ENCODE peak calls at places on chromosomes 1 and 21, in four cellular contexts. C is neuronal stem cell, J is mesenchymal stem cell, E is H9. S is an unnamed sample.

GRCh38 chr1:158121604-158122254 is 59.0 kb upstream of the CD1D start:
- DNase-seq in C (peak; percentile 53), J (peak; percentile 33), E (peak; percentile 79), S (peak; percentile 85)

GRCh38 chr1:217393901-217394300 is 237.0 kb downstream of the GPATCH2 start:
- DNase-seq in C (peak; percentile 18), J (no peak), E (no peak), S (peak; percentile 49)

GRCh38 chr1:41618066-41618825 is 133.8 kb upstream of the EDN2 start:
- DNase-seq in C (no peak), J (no peak), E (no peak), S (no peak)

GRCh38 chr1:223022641-223023473 is 120.2 kb downstream of the TLR5 start:
- DNase-seq in C (peak; percentile 46), J (no peak), E (peak; percentile 75), S (peak; percentile 99)

GRCh38 chr1:66984491-66984890 is 59.7 kb downstream of the MIER1 start:
- DNase-seq in C (no peak), J (no peak), E (no peak), S (no peak)

GRCh38 chr1:178310685-178311105 is 186.1 kb downstream of the CLEC20A start:
- DNase-seq in C (peak; percentile 65), J (peak; percentile 89), E (no peak), S (peak; percentile 93)

GRCh38 chr1:201538618-201539551 is at the start of gene NAV1:
- DNase-seq in C (peak; percentile 70), J (peak; percentile 89), E (peak; percentile 74), S (peak; percentile 85)

GRCh38 chr1:245648749-245649517 is 494.1 kb downstream of the KIF26B start:
- DNase-seq in C (no peak), J (no peak), E (peak; percentile 50), S (peak; percentile 70)

GRCh38 chr1:232110281-232111090 is 483.9 kb downstream of the DISC1 start:
- DNase-seq in C (peak; percentile 49), J (peak; percentile 40), E (peak; percentile 80), S (peak; percentile 96)

GRCh38 chr1:60223370-60223652 is 149.7 kb upstream of the C1orf87 start:
- DNase-seq in C (no peak), J (no peak), E (no peak), S (no peak)

GRCh38 chr1:57421366-57421765 is 2.5 kb downstream of the DAB1 start:
- DNase-seq in C (no peak), J (no peak), E (no peak), S (peak; percentile 67)

GRCh38 chr1:1894354-1895049 is 3.6 kb upstream of the GNB1 start:
- DNase-seq in C (no peak), J (no peak), E (no peak), S (no peak)

GRCh38 chr1:42379794-42380616 is 587 bp upstream of the RIMKLA start:
- DNase-seq in C (peak; percentile 35), J (peak; percentile 43), E (peak; percentile 59), S (peak; percentile 74)

GRCh38 chr1:27070390-27071048 is 57.9 kb upstream of the TENT5B start:
- DNase-seq in C (no peak), J (no peak), E (peak; percentile 75), S (peak; percentile 57)

GRCh38 chr21:28421716-28422480 is 570.8 kb downstream of the LTN1 start:
- DNase-seq in C (no peak), J (no peak), E (no peak), S (no peak)

GRCh38 chr21:44423941-44424607 is 31.2 kb upstream of the LRRC3 start:
- DNase-seq in C (no peak), J (no peak), E (peak; percentile 29), S (no peak)

GRCh38 chr1:17292299-17293198 is 15.4 kb upstream of the PADI4 start:
- DNase-seq in C (no peak), J (no peak), E (no peak), S (no peak)

GRCh38 chr1:190452272-190452848 is 25.3 kb downstream of the BRINP3 start:
- DNase-seq in C (no peak), J (no peak), E (no peak), S (no peak)

GRCh38 chr1:200673952-200674823 is 4.5 kb upstream of the DDX59 start:
- DNase-seq in C (no peak), J (peak; percentile 16), E (no peak), S (no peak)

GRCh38 chr1:23930861-23931471 is 17.8 kb upstream of the CNR2 start:
- DNase-seq in C (no peak), J (peak; percentile 45), E (no peak), S (no peak)

GRCh38 chr1:2229921-2230700 is 2.0 kb downstream of the SKI start:
- DNase-seq in C (no peak), J (peak; percentile 53), E (no peak), S (no peak)

GRCh38 chr21:43693981-43694380 is 24.9 kb upstream of the PDXK start:
- DNase-seq in C (no peak), J (no peak), E (no peak), S (no peak)

GRCh38 chr1:93614550-93615200 is 67.0 kb downstream of the BCAR3 start:
- DNase-seq in C (no peak), J (no peak), E (no peak), S (peak; percentile 49)

GRCh38 chr1:226950875-226951274 is 10.8 kb downstream of the COQ8A start:
- DNase-seq in C (no peak), J (no peak), E (no peak), S (no peak)

GRCh38 chr1:192087334-192087733 is 70.9 kb upstream of the RGS18 start:
- DNase-seq in C (no peak), J (no peak), E (no peak), S (no peak)

GRCh38 chr1:64200064-64200463 is 3.4 kb upstream of the UBE2U start:
- DNase-seq in C (no peak), J (no peak), E (no peak), S (no peak)

GRCh38 chr1:170857955-170858354 is 77.4 kb upstream of the MROH9 start:
- DNase-seq in C (peak; percentile 24), J (no peak), E (no peak), S (no peak)

GRCh38 chr21:15063821-15064575 is 802 bp downstream of the NRIP1 start:
- DNase-seq in C (no peak), J (peak; percentile 58), E (peak; percentile 46), S (peak; percentile 67)

GRCh38 chr1:107912614-107913013 is 52.4 kb downstream of the VAV3 start:
- DNase-seq in C (no peak), J (no peak), E (no peak), S (no peak)

GRCh38 chr1:224482619-224483018 is 48.0 kb upstream of the WDR26 start:
- DNase-seq in C (no peak), J (no peak), E (no peak), S (no peak)

GRCh38 chr1:211625040-211625439 is 46.1 kb upstream of the SLC30A1 start:
- DNase-seq in C (no peak), J (peak; percentile 58), E (no peak), S (peak; percentile 53)

GRCh38 chr1:110462093-110462492 is 11.1 kb downstream of the PROK1 start:
- DNase-seq in C (no peak), J (no peak), E (no peak), S (no peak)

GRCh38 chr1:90201467-90202358 is 206.8 kb downstream of the ZNF326 start:
- DNase-seq in C (no peak), J (peak; percentile 47), E (no peak), S (no peak)

GRCh38 chr1:167880570-167880969 is 33.4 kb downstream of the ADCY10 start:
- DNase-seq in C (no peak), J (no peak), E (no peak), S (no peak)

GRCh38 chr1:180250499-180250770 is 20.4 kb downstream of the LHX4 start:
- DNase-seq in C (no peak), J (no peak), E (no peak), S (no peak)

GRCh38 chr1:180252638-180253536 is 22.8 kb downstream of the LHX4 start:
- DNase-seq in C (no peak), J (peak; percentile 61), E (peak; percentile 83), S (peak; percentile 79)

GRCh38 chr1:180249725-180250498 is 19.8 kb downstream of the LHX4 start:
- DNase-seq in C (no peak), J (no peak), E (no peak), S (no peak)

GRCh38 chr1:180251526-180252305 is 21.7 kb downstream of the LHX4 start:
- DNase-seq in C (no peak), J (no peak), E (no peak), S (no peak)

DNA sequence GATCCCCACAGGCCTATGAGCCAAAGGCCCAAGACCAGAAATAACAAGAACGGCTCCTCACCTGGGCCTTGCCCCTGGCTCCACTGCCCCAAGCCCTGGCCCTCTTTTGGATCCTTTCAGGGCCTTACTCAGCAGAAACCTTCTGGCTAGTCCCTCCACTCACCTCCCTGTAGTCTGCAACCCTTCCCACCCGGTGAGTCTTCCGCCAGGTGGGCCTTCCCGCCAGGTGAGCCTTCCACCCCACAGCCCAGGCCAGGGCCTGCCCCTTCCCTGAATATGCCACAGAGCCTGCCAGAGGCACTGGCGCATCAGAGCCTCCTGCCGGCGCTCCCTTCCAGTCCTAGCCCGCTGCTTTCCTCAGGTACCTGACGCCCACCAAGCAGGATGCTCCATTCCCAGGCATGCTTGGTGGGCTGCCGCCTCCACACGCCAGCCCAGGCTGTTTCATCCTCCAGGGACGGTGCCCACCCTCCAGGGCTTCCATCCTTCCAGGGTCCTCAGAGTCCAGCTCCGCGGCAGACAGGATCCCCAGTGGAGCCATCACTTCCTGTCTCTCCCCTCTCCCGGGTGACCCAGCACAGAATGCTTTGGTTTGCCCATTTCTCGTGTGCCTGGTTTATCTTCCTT is 20.9 kb downstream of the LHX4 start:
- DNase-seq in C (no peak), J (no peak), E (no peak), S (no peak)
- H2AK5ac ChIP-seq in C (no peak overlapping the region), J (no peak overlapping the region), E (no peak overlapping the region), S (no peak overlapping the region)

GRCh38 chr1:14930224-14930965 is 223.2 kb upstream of the TMEM51 start:
- DNase-seq in C (no peak), J (no peak), E (no peak), S (no peak)
- H3K18ac ChIP-seq in C (peak overlapping the region; percentile 77), J (peak overlapping the region; percentile 71), E (no peak overlapping the region), S (no peak overlapping the region)

GRCh38 chr1:31377361-31377863 is 4.5 kb upstream of the FABP3 start:
- DNase-seq in C (no peak), J (no peak), E (no peak), S (no peak)

GRCh38 chr1:31373897-31374486 is 1.1 kb upstream of the FABP3 start:
- DNase-seq in C (no peak), J (no peak), E (no peak), S (no peak)

GRCh38 chr1:31372961-31373896 is at the start of gene FABP3:
- DNase-seq in C (peak; percentile 72), J (peak; percentile 82), E (peak; percentile 98), S (peak; percentile 97)

GRCh38 chr1:31374511-31375196 is 1.8 kb upstream of the FABP3 start:
- DNase-seq in C (no peak), J (no peak), E (no peak), S (no peak)

GRCh38 chr1:31376374-31377134 is 3.7 kb upstream of the FABP3 start:
- DNase-seq in C (peak; percentile 36), J (peak; percentile 96), E (peak; percentile 76), S (peak; percentile 89)
- H2AK5ac ChIP-seq in C (no peak overlapping the region), J (no peak overlapping the region), E (no peak overlapping the region), S (no peak overlapping the region)

DNA sequence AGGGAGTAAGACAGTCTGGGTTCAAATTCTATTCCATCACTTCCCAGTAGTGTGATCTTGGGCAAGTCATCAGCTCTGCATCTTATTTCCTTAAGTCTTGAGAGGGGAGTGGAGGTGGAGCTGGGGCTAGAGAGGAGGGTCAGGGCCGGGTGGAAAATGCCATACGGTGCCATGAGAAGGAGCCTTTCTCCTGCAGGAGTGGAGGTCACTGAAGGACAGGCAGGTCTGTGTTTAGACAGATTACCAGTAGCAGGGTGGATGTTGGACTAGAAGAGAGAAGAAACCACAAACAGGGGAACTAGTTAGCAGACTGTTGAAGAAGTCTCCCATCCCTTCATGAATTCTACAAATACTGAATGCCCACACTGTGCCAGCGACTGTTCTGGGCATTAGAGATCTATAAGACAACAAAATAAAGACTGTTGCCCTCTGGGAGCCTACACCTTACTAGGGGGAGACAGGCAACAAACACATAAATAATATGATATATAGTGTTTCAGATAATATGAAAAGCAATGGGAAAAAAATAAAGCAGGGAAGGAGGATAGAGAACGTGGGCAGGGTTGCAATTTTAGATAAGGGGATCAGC is 13.8 kb upstream of the CPT2 start:
- DNase-seq in C (no peak), J (no peak), E (no peak), S (no peak)
- H3K18ac ChIP-seq in C (no peak overlapping the region), J (peak overlapping the region; percentile 67), E (no peak overlapping the region), S (no peak overlapping the region)

S was measured in mesendoderm.